ENCODE peak calls at places on chromosomes 7 and 10, in eight cellular contexts. W, C, G, O, L, U, Z and A are unnamed samples.

GRCh38 chr7:49579408-49579807 is 194.0 kb upstream of the VWC2 start:
- DNase-seq in U (no peak), W (no peak), O (no peak), L (no peak), C (no peak), Z (no peak), G (no peak), A (no peak)

GRCh38 chr7:46034056-46034768 is 113.1 kb upstream of the IGFBP3 start:
- DNase-seq in W (no peak), C (no peak), G (no peak), L (no peak), U (no peak), Z (no peak), O (no peak), A (no peak)

GRCh38 chr7:1669486-1669951 is 558 bp upstream of the ELFN1 start:
- DNase-seq in G (no peak), U (peak), O (no peak), C (no peak), Z (no peak), W (no peak), L (no peak), A (no peak)

GRCh38 chr7:46972205-46972604 is 609.7 kb downstream of the TNS3 start:
- DNase-seq in Z (peak), O (no peak), U (no peak), C (no peak), W (peak), L (no peak), G (peak), A (no peak)

GRCh38 chr7:69025249-69025648 is 573.0 kb upstream of the AUTS2 start:
- DNase-seq in C (no peak), L (no peak), U (no peak), G (no peak), W (no peak), Z (no peak), O (no peak), A (no peak)

GRCh38 chr10:5775705-5776104 is 37.5 kb downstream of the GDI2 start:
- DNase-seq in U (no peak), G (no peak), C (no peak), Z (no peak), O (peak), L (no peak), W (no peak), A (no peak)

GRCh38 chr10:25557136-25557535 is 376.9 kb upstream of the MYO3A start:
- DNase-seq in C (no peak), L (no peak), Z (no peak), U (no peak), W (no peak), G (no peak), O (no peak), A (no peak)

GRCh38 chr7:18429547-18429946 is 66.0 kb upstream of the HDAC9 start:
- DNase-seq in Z (peak), U (no peak), O (no peak), C (no peak), L (no peak), G (peak), W (no peak), A (no peak)

GRCh38 chr7:131331806-131332205 is 4.1 kb downstream of the MKLN1 start:
- DNase-seq in C (no peak), L (no peak), W (no peak), U (no peak), G (no peak), Z (no peak), O (no peak), A (no peak)

GRCh38 chr10:101759354-101760247 is 16.3 kb downstream of the FGF8 start:
- DNase-seq in W (no peak), O (no peak), U (no peak), L (no peak), Z (no peak), G (no peak), C (no peak), A (no peak)

GRCh38 chr7:48154792-48155413 is 16.4 kb upstream of the ABCA13 start:
- DNase-seq in W (peak), G (peak), L (peak), Z (peak), C (peak), U (peak), O (no peak), A (no peak)

GRCh38 chr10:76769161-76769560 is 868.4 kb downstream of the KCNMA1 start:
- DNase-seq in C (no peak), G (no peak), L (no peak), W (no peak), Z (no peak), U (no peak), O (no peak), A (no peak)

GRCh38 chr7:15086171-15086745 is 183.7 kb upstream of the DGKB start:
- DNase-seq in U (no peak), L (no peak), Z (no peak), G (no peak), C (no peak), O (no peak), W (no peak), A (no peak)

GRCh38 chr7:75875113-75876080 is 3.4 kb upstream of the RHBDD2 start:
- DNase-seq in L (no peak), O (no peak), Z (no peak), C (no peak), G (no peak), U (no peak), W (no peak), A (no peak)

GRCh38 chr7:92625617-92626016 is 35.4 kb upstream of the FAM133B start:
- DNase-seq in O (no peak), C (no peak), U (no peak), Z (no peak), G (no peak), L (no peak), W (no peak), A (no peak)